ENCODE peak calls at places on chromosomes 16 and 17, in five cellular contexts. K, Z, T, G and A are unnamed samples.

GRCh38 chr17:3447625-3448024 is 14.0 kb upstream of the OR1E2 start:
- DNase-seq in Z (no peak), G (peak; percentile 52), K (no peak), T (no peak), A (no peak)

GRCh38 chr16:70470927-70471341 is 16.5 kb downstream of the FCSK start:
- DNase-seq in K (no peak), T (peak; percentile 10), Z (peak; percentile 55), G (peak; percentile 65), A (no peak)

GRCh38 chr16:426906-427249 is 1.4 kb downstream of the RAB11FIP3 start:
- DNase-seq in T (no peak), G (no peak), Z (no peak), K (no peak), A (no peak)

GRCh38 chr17:41785876-41786226 is 660 bp downstream of the JUP start:
- DNase-seq in G (peak; percentile 71), T (no peak), Z (no peak), K (no peak), A (no peak)

GRCh38 chr17:53749178-53749577 is 73.5 kb upstream of the KIF2B start:
- DNase-seq in T (no peak), G (no peak), K (no peak), Z (no peak), A (no peak)

GRCh38 chr16:85285681-85286065 is 173.4 kb upstream of the CIBAR2 start:
- DNase-seq in G (no peak), Z (peak; percentile 60), T (no peak), K (no peak), A (no peak)

GRCh38 chr17:56319531-56319930 is 166.3 kb downstream of the ANKFN1 start:
- DNase-seq in T (peak; percentile 70), Z (peak; percentile 68), K (no peak), G (peak; percentile 64), A (peak; percentile 25)

GRCh38 chr16:54140057-54140787 is 146.4 kb downstream of the IRX3 start:
- DNase-seq in Z (no peak), K (no peak), T (peak; percentile 8), G (peak; percentile 17), A (no peak)

GRCh38 chr17:12592941-12593340 is 72.7 kb upstream of the MYOCD start:
- DNase-seq in T (no peak), Z (no peak), K (no peak), G (no peak), A (no peak)

GRCh38 chr17:18028684-18029540 is 10.1 kb downstream of the ATPAF2 start:
- DNase-seq in T (no peak), Z (no peak), G (no peak), K (no peak), A (no peak)

GRCh38 chr17:37490022-37490587 is 414 bp downstream of the DUSP14 start:
- DNase-seq in T (peak; percentile 45), G (peak; percentile 59), K (peak; percentile 79), Z (peak; percentile 87), A (peak; percentile 83)

GRCh38 chr16:68091604-68092261 is 6.6 kb downstream of the NFATC3 start:
- DNase-seq in G (peak; percentile 49), T (peak; percentile 72), K (no peak), Z (peak; percentile 79), A (no peak)

GRCh38 chr17:65039349-65039988 is 17.1 kb downstream of the GNA13 start:
- DNase-seq in Z (no peak), G (no peak), K (peak; percentile 72), T (no peak), A (peak; percentile 55)

GRCh38 chr17:75691371-75692290 is 24.5 kb downstream of the SAP30BP start:
- DNase-seq in Z (peak; percentile 23), K (no peak), G (no peak), T (peak; percentile 28), A (no peak)

GRCh38 chr17:4872786-4873185 is 26.6 kb upstream of the C17orf107 start:
- DNase-seq in Z (no peak), K (no peak), T (no peak), G (no peak), A (no peak)

GRCh38 chr17:78921437-78921971 is 3.7 kb downstream of the TIMP2 start:
- DNase-seq in T (no peak), K (no peak), Z (peak; percentile 52), G (no peak), A (no peak)

GRCh38 chr17:40938981-40939380 is 1.5 kb upstream of the KRT23 start:
- DNase-seq in T (peak; percentile 43), Z (no peak), K (no peak), G (no peak), A (no peak)

GRCh38 chr17:48542956-48543853 is 1.7 kb downstream of the HOXB2 start:
- DNase-seq in G (peak; percentile 75), K (peak; percentile 74), T (peak; percentile 67), Z (peak; percentile 76), A (peak; percentile 85)

GRCh38 chr17:7220593-7221280 is 999 bp downstream of the ACADVL start:
- DNase-seq in Z (peak; percentile 77), T (peak; percentile 63), G (peak; percentile 87), K (peak; percentile 47), A (peak; percentile 73)

GRCh38 chr17:76868669-76869208 is 535 bp downstream of the MGAT5B start:
- DNase-seq in T (no peak), K (no peak), G (peak; percentile 33), Z (peak; percentile 47), A (no peak)

GRCh38 chr16:84739349-84740124 is 39.7 kb downstream of the USP10 start:
- DNase-seq in K (no peak), Z (peak; percentile 93), G (no peak), T (peak; percentile 97), A (no peak)

GRCh38 chr17:62807812-62808575 is at the start of gene MARCHF10:
- DNase-seq in T (no peak), K (peak; percentile 33), Z (peak; percentile 30), G (no peak), A (peak; percentile 75)

GRCh38 chr17:78759203-78759968 is 22.7 kb downstream of the CYTH1 start:
- DNase-seq in T (peak; percentile 43), G (no peak), Z (no peak), K (no peak), A (no peak)

GRCh38 chr16:78184554-78185183 is 85.2 kb downstream of the WWOX start:
- DNase-seq in Z (peak; percentile 11), K (no peak), G (peak; percentile 26), T (peak; percentile 82), A (no peak)

GRCh38 chr17:38921756-38922411 is 3.5 kb upstream of the LASP1NB start:
- DNase-seq in G (no peak), K (no peak), Z (no peak), T (no peak), A (no peak)

GRCh38 chr17:42034059-42034458 is 14.2 kb downstream of the NKIRAS2 start:
- DNase-seq in K (no peak), Z (no peak), G (no peak), T (no peak), A (peak; percentile 38)

GRCh38 chr17:7133424-7133823 is 18.8 kb upstream of the ASGR2 start:
- DNase-seq in T (no peak), K (peak; percentile 72), G (peak; percentile 38), Z (peak; percentile 31), A (no peak)

GRCh38 chr17:66630828-66631472 is 204.0 kb upstream of the CACNG5 start:
- DNase-seq in Z (no peak), T (no peak), K (no peak), G (no peak), A (no peak)

GRCh38 chr17:35432176-35433074 is at the start of gene SLFN12:
- DNase-seq in T (peak; percentile 98), K (peak; percentile 44), G (no peak), Z (peak; percentile 91), A (peak; percentile 79)

GRCh38 chr17:50955667-50956120 is 89.5 kb upstream of the TOB1 start:
- DNase-seq in Z (no peak), T (no peak), K (no peak), G (no peak), A (no peak)

GRCh38 chr17:43140396-43141332 is 15.5 kb upstream of the BRCA1 start:
- DNase-seq in K (no peak), G (no peak), T (no peak), Z (no peak), A (no peak)

DNA sequence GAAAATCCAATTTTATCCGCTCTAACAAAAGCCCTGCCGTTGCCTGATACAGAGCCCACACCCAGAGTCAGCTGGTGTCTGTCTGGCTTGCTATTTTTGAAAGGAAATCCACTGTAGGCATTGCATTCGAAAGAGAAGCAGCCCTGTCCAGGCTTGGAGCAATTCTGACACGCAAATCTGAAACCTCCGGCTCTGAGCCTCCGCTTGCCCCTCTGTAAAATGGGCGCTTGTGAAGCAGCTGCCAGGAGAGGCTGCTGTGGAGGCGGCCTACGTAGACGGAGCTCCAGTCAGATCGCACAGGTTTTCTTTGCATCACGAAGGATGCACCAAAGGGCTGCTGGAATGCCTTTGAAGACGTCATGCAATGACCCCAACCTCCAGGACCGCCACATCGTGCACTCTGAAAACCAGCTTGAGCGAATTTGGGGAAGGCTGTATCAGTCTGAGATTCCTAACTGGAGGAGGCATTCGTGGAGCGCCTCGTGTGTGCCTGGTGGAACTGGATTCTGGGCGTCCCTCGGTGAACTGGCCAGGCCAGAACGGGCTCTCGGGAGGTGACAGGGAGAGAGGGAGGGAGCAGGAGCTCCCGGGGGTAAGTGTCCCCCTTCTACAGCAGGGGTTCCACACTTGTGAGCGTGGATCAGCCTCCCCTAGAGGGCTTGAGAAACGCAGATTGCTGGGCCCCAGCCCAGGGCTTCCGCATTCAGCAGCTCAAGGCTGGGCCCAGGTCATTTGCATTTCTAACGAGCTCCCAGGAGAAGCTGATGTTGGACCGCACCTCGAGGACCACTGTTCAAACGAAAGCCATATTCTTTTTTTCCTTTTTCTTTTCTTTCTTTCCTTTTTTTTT is 215.5 kb downstream of the MRTFB start:
- DNase-seq in T (no peak), K (peak; percentile 79), Z (peak; percentile 12), G (no peak), A (peak; percentile 68)
- TF ChIP-seq CTCF in T (no peak), K (peak; percentile 46), Z (no peak), G (no peak), A (peak; percentile 35)

GRCh38 chr16:30761427-30761927 is 385 bp downstream of the CFAP119 start:
- DNase-seq in K (peak; percentile 65), G (no peak), T (peak; percentile 20), Z (no peak), A (peak; percentile 68)

GRCh38 chr16:30762991-30763725 is 1.0 kb downstream of the RNF40 start:
- DNase-seq in Z (no peak), T (no peak), K (no peak), G (no peak), A (no peak)

GRCh38 chr16:30764086-30764485 is 2.0 kb downstream of the RNF40 start:
- DNase-seq in T (no peak), G (no peak), K (no peak), Z (no peak), A (no peak)

GRCh38 chr16:30760577-30761426 is 1.1 kb downstream of the CFAP119 start:
- DNase-seq in T (no peak), K (no peak), Z (no peak), G (no peak), A (no peak)

GRCh38 chr16:30761928-30762902 is at the start of the genes CFAP119 and RNF40:
- DNase-seq in Z (peak; percentile 99), K (peak; percentile 96), T (peak; percentile 97), G (peak; percentile 97), A (peak; percentile 99)
- TF ChIP-seq CTCF in Z (no peak), K (no peak), T (no peak), G (no peak), A (no peak)

GRCh38 chr17:81289627-81290026 is 5.5 kb downstream of the SLC38A10 start:
- DNase-seq in T (no peak), Z (no peak), G (no peak), K (no peak), A (no peak)
- TF ChIP-seq CTCF in T (no peak), Z (no peak), G (no peak), K (no peak), A (no peak)

GRCh38 chr17:57868007-57868774 is 18.3 kb upstream of the MRPS23 start:
- DNase-seq in K (peak; percentile 75), T (peak; percentile 94), Z (peak; percentile 97), G (peak; percentile 92), A (peak; percentile 86)
- TF ChIP-seq CTCF in K (peak; percentile 26), T (peak; percentile 48), Z (peak; percentile 52), G (peak; percentile 50), A (no peak)

GRCh38 chr17:82384730-82385429 is 13.3 kb downstream of the UTS2R start:
- DNase-seq in K (no peak), T (peak; percentile 41), Z (peak; percentile 79), G (peak; percentile 60), A (no peak)
- TF ChIP-seq CTCF in K (no peak), T (peak; percentile 1), Z (no peak), G (no peak), A (no peak)